ENCODE peak calls at places on chromosome 10, in four cellular contexts. U is GM23248, E is left ventricle myocardium superior, B is erythroblast. J is an unnamed sample.

GRCh38 chr10:51176976-51177690 is 102.8 kb downstream of the PRKG1 start:
- DNase-seq in E (no peak), U (peak; percentile 69), B (no peak), J (no peak)

GRCh38 chr10:3780056-3780765 is 4.8 kb downstream of the KLF6 start:
- DNase-seq in B (no peak), E (no peak), U (peak; percentile 83), J (no peak)

GRCh38 chr10:121268363-121268762 is 329.9 kb downstream of the FGFR2 start:
- DNase-seq in B (no peak), U (no peak), E (no peak), J (no peak)

GRCh38 chr10:44857363-44858016 is 53.6 kb upstream of the TMEM72 start:
- DNase-seq in U (peak; percentile 81), E (peak; percentile 82), B (peak; percentile 49), J (peak; percentile 83)

GRCh38 chr10:3095373-3096139 is 28.2 kb downstream of the PFKP start:
- DNase-seq in U (peak; percentile 99), B (peak; percentile 92), E (no peak), J (peak; percentile 80)

GRCh38 chr10:91672021-91672608 is 39.2 kb upstream of the PPP1R3C start:
- DNase-seq in E (no peak), B (no peak), U (peak; percentile 75), J (peak; percentile 58)

GRCh38 chr10:31018977-31019376 is 12.7 kb downstream of the ZNF438 start:
- DNase-seq in U (no peak), B (no peak), E (no peak), J (no peak)

GRCh38 chr10:7986851-7987250 is 67.6 kb upstream of the GATA3 start:
- DNase-seq in B (no peak), U (no peak), E (no peak), J (no peak)

GRCh38 chr10:72087969-72088878 is at the start of gene SPOCK2:
- DNase-seq in E (no peak), B (no peak), U (peak; percentile 39), J (no peak)

GRCh38 chr10:73368238-73368637 is 9.6 kb upstream of the CFAP70 start:
- DNase-seq in B (no peak), U (no peak), E (no peak), J (no peak)

GRCh38 chr10:31136951-31137885 is 105.6 kb upstream of the ZNF438 start:
- DNase-seq in E (no peak), U (peak; percentile 48), B (no peak), J (no peak)

GRCh38 chr10:84429926-84430520 is 101.6 kb downstream of the CCSER2 start:
- DNase-seq in E (peak; percentile 49), U (peak; percentile 60), B (peak; percentile 60), J (peak; percentile 81)

GRCh38 chr10:47025540-47026300 is 114.5 kb downstream of the PTPN20 start:
- DNase-seq in E (no peak), B (no peak), U (peak; percentile 94), J (no peak)

J was measured in K562.